ENCODE peak calls at places on chromosomes 1 and 21, in six cellular contexts. One of them, this sample, is unnamed.

GRCh38 chr1:228538831-228539230 is 51.6 kb downstream of the RNF187 start:
- DNase-seq in upper lobe of left lung: no peak
- DNase-seq in mesenchymal stem cell: no peak
- DNase-seq in left ventricle myocardium inferior: no peak
- DNase-seq in ovary: no peak
- DNase-seq in dorsolateral prefrontal cortex: no peak
- DNase-seq in this sample: no peak

GRCh38 chr1:106787511-106787910 is 269.0 kb upstream of the PRMT6 start:
- DNase-seq in left ventricle myocardium inferior: no peak
- DNase-seq in ovary: no peak
- DNase-seq in dorsolateral prefrontal cortex: no peak
- DNase-seq in mesenchymal stem cell: no peak
- DNase-seq in upper lobe of left lung: no peak
- DNase-seq in this sample: no peak

GRCh38 chr1:29690156-29690555 is 453.8 kb downstream of the PTPRU start:
- DNase-seq in left ventricle myocardium inferior: no peak
- DNase-seq in dorsolateral prefrontal cortex: no peak
- DNase-seq in ovary: no peak
- DNase-seq in mesenchymal stem cell: no peak
- DNase-seq in upper lobe of left lung: no peak
- DNase-seq in this sample: no peak

GRCh38 chr21:46555225-46555617 is 49.7 kb downstream of the S100B start:
- DNase-seq in ovary: no peak
- DNase-seq in mesenchymal stem cell: no peak
- DNase-seq in dorsolateral prefrontal cortex: no peak
- DNase-seq in upper lobe of left lung: peak
- DNase-seq in left ventricle myocardium inferior: no peak
- DNase-seq in this sample: no peak

GRCh38 chr1:205583461-205584130 is 48.2 kb downstream of the ELK4 start:
- DNase-seq in dorsolateral prefrontal cortex: no peak
- DNase-seq in ovary: no peak
- DNase-seq in mesenchymal stem cell: no peak
- DNase-seq in left ventricle myocardium inferior: no peak
- DNase-seq in upper lobe of left lung: no peak
- DNase-seq in this sample: peak

GRCh38 chr1:18556364-18556763 is 74.3 kb upstream of the PAX7 start:
- DNase-seq in mesenchymal stem cell: no peak
- DNase-seq in ovary: no peak
- DNase-seq in upper lobe of left lung: no peak
- DNase-seq in dorsolateral prefrontal cortex: no peak
- DNase-seq in left ventricle myocardium inferior: no peak
- DNase-seq in this sample: no peak

GRCh38 chr1:234226106-234226818 is 147.0 kb upstream of the COA6 start:
- DNase-seq in mesenchymal stem cell: no peak
- DNase-seq in left ventricle myocardium inferior: no peak
- DNase-seq in ovary: no peak
- DNase-seq in dorsolateral prefrontal cortex: no peak
- DNase-seq in upper lobe of left lung: no peak
- DNase-seq in this sample: no peak

GRCh38 chr1:243550276-243550675 is 294.4 kb downstream of the SDCCAG8 start:
- DNase-seq in upper lobe of left lung: no peak
- DNase-seq in dorsolateral prefrontal cortex: no peak
- DNase-seq in left ventricle myocardium inferior: no peak
- DNase-seq in ovary: no peak
- DNase-seq in mesenchymal stem cell: peak
- DNase-seq in this sample: no peak

GRCh38 chr1:189151361-189151760 is 1326.3 kb downstream of the BRINP3 start:
- DNase-seq in ovary: no peak
- DNase-seq in left ventricle myocardium inferior: no peak
- DNase-seq in dorsolateral prefrontal cortex: no peak
- DNase-seq in upper lobe of left lung: no peak
- DNase-seq in mesenchymal stem cell: no peak
- DNase-seq in this sample: no peak

GRCh38 chr1:7683521-7683920 is 87.6 kb upstream of the VAMP3 start:
- DNase-seq in ovary: no peak
- DNase-seq in mesenchymal stem cell: no peak
- DNase-seq in dorsolateral prefrontal cortex: no peak
- DNase-seq in left ventricle myocardium inferior: no peak
- DNase-seq in upper lobe of left lung: no peak
- DNase-seq in this sample: no peak

GRCh38 chr1:30451532-30452125 is 271.8 kb downstream of the MATN1 start:
- DNase-seq in ovary: peak
- DNase-seq in dorsolateral prefrontal cortex: no peak
- DNase-seq in upper lobe of left lung: peak
- DNase-seq in left ventricle myocardium inferior: no peak
- DNase-seq in mesenchymal stem cell: no peak
- DNase-seq in this sample: no peak

GRCh38 chr1:245822997-245823396 is 668.2 kb downstream of the KIF26B start:
- DNase-seq in ovary: no peak
- DNase-seq in upper lobe of left lung: no peak
- DNase-seq in dorsolateral prefrontal cortex: no peak
- DNase-seq in mesenchymal stem cell: peak
- DNase-seq in left ventricle myocardium inferior: no peak
- DNase-seq in this sample: no peak

GRCh38 chr1:29901618-29902017 is 665.3 kb downstream of the PTPRU start:
- DNase-seq in mesenchymal stem cell: no peak
- DNase-seq in ovary: no peak
- DNase-seq in dorsolateral prefrontal cortex: no peak
- DNase-seq in left ventricle myocardium inferior: no peak
- DNase-seq in upper lobe of left lung: no peak
- DNase-seq in this sample: no peak

GRCh38 chr1:26035959-26036755 is 9.8 kb downstream of the SLC30A2 start:
- DNase-seq in dorsolateral prefrontal cortex: peak
- DNase-seq in mesenchymal stem cell: peak
- DNase-seq in upper lobe of left lung: peak
- DNase-seq in left ventricle myocardium inferior: peak
- DNase-seq in ovary: peak
- DNase-seq in this sample: peak

GRCh38 chr1:47418681-47419272 is 2.7 kb downstream of the FOXE3 start:
- DNase-seq in mesenchymal stem cell: no peak
- DNase-seq in dorsolateral prefrontal cortex: no peak
- DNase-seq in left ventricle myocardium inferior: no peak
- DNase-seq in upper lobe of left lung: no peak
- DNase-seq in ovary: no peak
- DNase-seq in this sample: no peak

GRCh38 chr1:47415728-47416318 is at the start of gene FOXE3:
- DNase-seq in mesenchymal stem cell: no peak
- DNase-seq in ovary: no peak
- DNase-seq in left ventricle myocardium inferior: no peak
- DNase-seq in upper lobe of left lung: no peak
- DNase-seq in dorsolateral prefrontal cortex: no peak
- DNase-seq in this sample: no peak

GRCh38 chr1:47418122-47418521 is 2.0 kb downstream of the FOXE3 start:
- DNase-seq in dorsolateral prefrontal cortex: no peak
- DNase-seq in upper lobe of left lung: no peak
- DNase-seq in ovary: no peak
- DNase-seq in left ventricle myocardium inferior: no peak
- DNase-seq in mesenchymal stem cell: no peak
- DNase-seq in this sample: no peak

GRCh38 chr1:47417129-47418044 is 1.3 kb downstream of the FOXE3 start:
- DNase-seq in left ventricle myocardium inferior: no peak
- DNase-seq in mesenchymal stem cell: no peak
- DNase-seq in dorsolateral prefrontal cortex: no peak
- DNase-seq in ovary: no peak
- DNase-seq in upper lobe of left lung: no peak
- DNase-seq in this sample: no peak

DNA sequence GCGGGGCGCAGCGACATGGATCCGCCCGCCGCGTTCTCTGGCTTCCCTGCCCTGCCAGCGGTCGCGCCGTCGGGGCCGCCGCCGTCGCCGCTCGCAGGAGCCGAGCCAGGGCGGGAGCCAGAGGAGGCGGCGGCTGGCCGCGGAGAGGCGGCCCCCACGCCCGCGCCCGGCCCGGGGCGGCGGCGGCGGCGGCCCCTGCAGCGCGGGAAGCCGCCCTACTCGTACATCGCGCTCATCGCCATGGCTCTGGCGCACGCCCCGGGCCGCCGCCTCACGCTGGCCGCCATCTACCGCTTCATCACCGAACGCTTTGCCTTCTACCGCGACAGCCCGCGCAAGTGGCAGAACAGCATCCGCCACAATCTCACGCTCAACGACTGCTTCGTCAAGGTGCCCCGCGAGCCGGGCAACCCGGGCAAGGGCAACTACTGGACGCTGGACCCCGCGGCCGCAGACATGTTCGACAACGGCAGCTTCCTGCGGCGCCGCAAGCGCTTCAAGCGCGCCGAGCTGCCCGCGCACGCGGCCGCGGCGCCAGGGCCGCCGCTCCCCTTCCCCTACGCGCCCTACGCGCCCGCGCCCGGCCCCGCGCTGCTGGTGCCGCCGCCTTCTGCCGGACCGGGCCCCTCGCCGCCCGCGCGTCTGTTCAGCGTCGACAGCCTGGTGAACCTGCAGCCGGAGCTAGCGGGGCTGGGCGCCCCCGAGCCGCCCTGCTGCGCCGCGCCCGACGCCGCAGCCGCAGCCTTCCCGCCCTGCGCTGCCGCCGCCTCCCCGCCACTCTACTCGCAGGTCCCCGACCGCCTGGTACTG is 439 bp downstream of the FOXE3 start:
- DNase-seq in dorsolateral prefrontal cortex: no peak
- DNase-seq in mesenchymal stem cell: no peak
- DNase-seq in left ventricle myocardium inferior: no peak
- DNase-seq in upper lobe of left lung: peak
- DNase-seq in ovary: no peak
- DNase-seq in this sample: no peak
- H3K4me3 ChIP-seq in dorsolateral prefrontal cortex: peak
- H3K4me3 ChIP-seq in mesenchymal stem cell: peak
- H3K4me3 ChIP-seq in left ventricle myocardium inferior: peak
- H3K4me3 ChIP-seq in upper lobe of left lung: peak
- H3K4me3 ChIP-seq in ovary: no peak
- H3K4me3 ChIP-seq in this sample: no peak

DNA sequence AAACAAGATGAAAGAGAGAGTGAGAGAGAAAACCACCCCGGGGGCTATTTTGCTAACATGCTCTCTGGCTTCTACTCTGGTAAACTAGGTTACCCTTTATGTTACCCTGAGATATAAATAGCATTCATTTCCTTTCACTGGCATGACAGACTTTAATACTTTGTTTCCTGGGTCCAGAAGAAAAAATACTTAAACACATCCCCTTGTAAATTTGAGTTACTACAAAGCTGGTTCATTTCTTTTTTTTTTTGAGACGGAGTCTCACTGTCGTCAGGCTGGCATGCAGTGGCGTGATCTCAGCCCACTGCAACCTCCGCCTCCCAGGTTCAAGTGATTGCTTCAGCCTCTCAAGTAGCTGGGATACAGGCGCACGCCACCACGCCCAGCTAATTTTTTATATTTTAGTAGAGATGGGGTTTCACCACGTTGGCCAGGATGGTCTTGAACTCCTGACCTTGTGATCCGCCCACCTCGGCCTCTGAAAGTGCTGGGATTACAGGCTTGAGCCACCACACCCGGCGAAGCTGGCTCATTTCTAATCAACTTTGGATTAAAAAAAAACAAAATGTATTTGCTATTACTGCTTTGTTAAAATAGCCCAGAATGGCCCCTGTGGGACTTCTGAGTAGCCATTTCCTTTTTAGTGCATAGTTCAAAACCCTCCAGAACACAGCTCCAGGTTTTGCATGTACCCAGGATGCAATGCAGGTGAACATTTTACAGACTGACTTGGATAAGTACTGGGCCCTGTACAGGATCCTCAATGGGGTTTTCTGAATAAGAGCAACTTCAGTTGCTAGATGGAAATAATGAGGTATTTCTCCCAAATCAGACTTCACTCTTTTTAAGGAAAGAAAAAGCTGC is 20.6 kb downstream of the INPP5B start:
- DNase-seq in left ventricle myocardium inferior: no peak
- DNase-seq in mesenchymal stem cell: no peak
- DNase-seq in ovary: no peak
- DNase-seq in dorsolateral prefrontal cortex: no peak
- DNase-seq in upper lobe of left lung: no peak
- DNase-seq in this sample: no peak
- H3K4me3 ChIP-seq in left ventricle myocardium inferior: peak
- H3K4me3 ChIP-seq in mesenchymal stem cell: no peak
- H3K4me3 ChIP-seq in ovary: no peak
- H3K4me3 ChIP-seq in dorsolateral prefrontal cortex: no peak
- H3K4me3 ChIP-seq in upper lobe of left lung: no peak
- H3K4me3 ChIP-seq in this sample: no peak

GRCh38 chr1:28415246-28415645 is 45.7 kb downstream of the PHACTR4 start:
- DNase-seq in mesenchymal stem cell: no peak
- DNase-seq in upper lobe of left lung: no peak
- DNase-seq in ovary: no peak
- DNase-seq in left ventricle myocardium inferior: no peak
- DNase-seq in dorsolateral prefrontal cortex: no peak
- DNase-seq in this sample: no peak

GRCh38 chr1:28421744-28422143 is 52.2 kb downstream of the PHACTR4 start:
- DNase-seq in mesenchymal stem cell: no peak
- DNase-seq in upper lobe of left lung: no peak
- DNase-seq in ovary: no peak
- DNase-seq in left ventricle myocardium inferior: no peak
- DNase-seq in dorsolateral prefrontal cortex: no peak
- DNase-seq in this sample: no peak

GRCh38 chr1:28416509-28417194 is 47.1 kb downstream of the PHACTR4 start:
- DNase-seq in ovary: no peak
- DNase-seq in dorsolateral prefrontal cortex: no peak
- DNase-seq in mesenchymal stem cell: peak
- DNase-seq in left ventricle myocardium inferior: no peak
- DNase-seq in upper lobe of left lung: no peak
- DNase-seq in this sample: no peak

GRCh38 chr1:28418278-28418637 is 48.7 kb downstream of the PHACTR4 start:
- DNase-seq in left ventricle myocardium inferior: no peak
- DNase-seq in mesenchymal stem cell: no peak
- DNase-seq in dorsolateral prefrontal cortex: no peak
- DNase-seq in ovary: no peak
- DNase-seq in upper lobe of left lung: no peak
- DNase-seq in this sample: no peak

DNA sequence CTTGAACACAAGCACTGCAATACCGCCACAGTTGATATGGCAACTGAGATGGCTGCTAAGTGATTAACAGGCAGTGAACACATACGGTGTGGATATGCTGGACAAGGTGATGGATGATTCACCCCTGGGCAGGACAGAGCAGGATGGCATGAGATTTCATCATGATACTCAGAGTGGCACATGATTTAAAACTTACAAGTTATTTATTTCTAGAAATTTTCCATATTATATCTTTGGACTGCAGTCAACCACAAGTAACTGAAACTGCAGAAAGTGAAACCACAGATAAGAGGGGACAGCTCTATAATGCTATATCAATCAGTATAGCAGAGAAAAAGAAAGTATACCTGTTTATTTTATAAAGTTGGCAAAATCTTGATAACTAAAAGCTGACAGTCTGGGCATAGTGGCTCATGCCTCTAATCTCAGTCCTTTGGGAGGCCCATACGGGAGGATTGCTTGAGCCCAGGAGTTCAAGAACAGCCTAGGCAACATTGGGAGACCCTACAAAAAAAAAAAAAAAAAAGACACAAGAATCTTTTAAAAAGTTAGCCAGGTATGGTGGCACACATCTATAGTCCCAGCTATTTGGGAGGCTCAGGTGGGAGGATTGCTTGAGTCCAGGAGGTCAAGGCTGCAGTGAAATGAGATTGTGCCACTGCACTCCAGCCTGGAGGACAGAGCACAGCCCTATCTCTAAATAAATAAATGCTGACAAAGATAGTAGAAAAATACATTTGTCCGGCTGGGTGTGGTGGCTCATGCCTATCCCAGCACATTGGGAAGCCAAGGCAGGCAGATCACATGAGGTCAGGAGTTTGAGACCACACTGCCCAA is 48.1 kb downstream of the PHACTR4 start:
- DNase-seq in mesenchymal stem cell: peak
- DNase-seq in left ventricle myocardium inferior: no peak
- DNase-seq in ovary: no peak
- DNase-seq in upper lobe of left lung: no peak
- DNase-seq in dorsolateral prefrontal cortex: no peak
- DNase-seq in this sample: no peak
- H3K4me3 ChIP-seq in mesenchymal stem cell: no peak
- H3K4me3 ChIP-seq in left ventricle myocardium inferior: peak
- H3K4me3 ChIP-seq in ovary: no peak
- H3K4me3 ChIP-seq in upper lobe of left lung: peak
- H3K4me3 ChIP-seq in dorsolateral prefrontal cortex: no peak
- H3K4me3 ChIP-seq in this sample: no peak

GRCh38 chr1:181985981-181986906 is 75.3 kb downstream of the ZNF648 start:
- DNase-seq in dorsolateral prefrontal cortex: peak
- DNase-seq in ovary: no peak
- DNase-seq in mesenchymal stem cell: no peak
- DNase-seq in upper lobe of left lung: no peak
- DNase-seq in left ventricle myocardium inferior: no peak
- DNase-seq in this sample: no peak
- H3K4me3 ChIP-seq in dorsolateral prefrontal cortex: peak
- H3K4me3 ChIP-seq in ovary: no peak
- H3K4me3 ChIP-seq in mesenchymal stem cell: no peak
- H3K4me3 ChIP-seq in upper lobe of left lung: no peak
- H3K4me3 ChIP-seq in left ventricle myocardium inferior: no peak
- H3K4me3 ChIP-seq in this sample: no peak

This sample was measured in pancreas.